ENCODE peak calls at places on chromosomes 16 and 17, in four cellular contexts. P, O, N and V are unnamed samples.

GRCh38 chr16:8962393-8963009 is 1.2 kb downstream of the USP7 start:
- DNase-seq in P (peak), O (no peak), N (no peak), V (no peak)

GRCh38 chr17:7862692-7863437 is 5.1 kb downstream of the CYB5D1 start:
- DNase-seq in P (no peak), O (no peak), N (peak), V (no peak)

GRCh38 chr16:4309102-4309832 is 6.6 kb upstream of the GLIS2 start:
- DNase-seq in P (no peak), O (no peak), N (no peak), V (no peak)

GRCh38 chr16:72234372-72234771 is 62.4 kb upstream of the PMFBP1 start:
- DNase-seq in P (no peak), O (no peak), N (no peak), V (no peak)

GRCh38 chr17:79631640-79632431 is 21.0 kb upstream of the RBFOX3 start:
- DNase-seq in P (peak), O (no peak), N (no peak), V (no peak)

GRCh38 chr16:68367034-68367433 is 56.2 kb downstream of the PRMT7 start:
- DNase-seq in P (no peak), O (no peak), N (peak), V (no peak)

GRCh38 chr17:32927201-32927723 is 691 bp upstream of the TMEM98 start:
- DNase-seq in P (no peak), O (peak), N (no peak), V (no peak)

GRCh38 chr16:80971814-80972213 is 34.9 kb downstream of the CMC2 start:
- DNase-seq in P (no peak), O (no peak), N (no peak), V (no peak)

GRCh38 chr17:13572581-13572980 is 29.1 kb downstream of the HS3ST3A1 start:
- DNase-seq in P (no peak), O (peak), N (peak), V (no peak)

GRCh38 chr16:2854700-2855309 is 3.2 kb downstream of the PRSS22 start:
- DNase-seq in P (no peak), O (no peak), N (no peak), V (no peak)

GRCh38 chr17:82424001-82424862 is 5.8 kb upstream of the OGFOD3 start:
- DNase-seq in P (no peak), O (no peak), N (peak), V (no peak)

GRCh38 chr17:49209061-49209571 is 1.3 kb downstream of the GNGT2 start:
- DNase-seq in P (no peak), O (no peak), N (no peak), V (no peak)

GRCh38 chr17:51711581-51711980 is 446.9 kb downstream of the CA10 start:
- DNase-seq in P (no peak), O (no peak), N (no peak), V (no peak)

GRCh38 chr17:27824745-27825144 is 24.4 kb upstream of the NOS2 start:
- DNase-seq in P (no peak), O (no peak), N (no peak), V (no peak)

GRCh38 chr16:8958344-8958808 is 5.3 kb downstream of the USP7 start:
- DNase-seq in P (peak), O (no peak), N (peak), V (no peak)

GRCh38 chr17:74427048-74427762 is 4.7 kb upstream of the GPRC5C start:
- DNase-seq in P (no peak), O (no peak), N (no peak), V (peak)

GRCh38 chr17:57714660-57715059 is 30.4 kb downstream of the CCDC182 start:
- DNase-seq in P (no peak), O (no peak), N (no peak), V (no peak)

GRCh38 chr16:72658888-72659717 is 388.8 kb downstream of the ZFHX3 start:
- DNase-seq in P (no peak), O (no peak), N (peak), V (no peak)

GRCh38 chr17:17774009-17774881 is 62.5 kb downstream of the SREBF1 start:
- DNase-seq in P (no peak), O (no peak), N (no peak), V (no peak)

GRCh38 chr16:62225675-62226074 is 189.4 kb upstream of the CDH8 start:
- DNase-seq in P (peak), O (no peak), N (no peak), V (peak)

GRCh38 chr16:75252946-75253911 is 1.8 kb upstream of the BCAR1 start:
- DNase-seq in P (peak), O (peak), N (peak), V (no peak)

GRCh38 chr17:56819431-56820145 is 14.1 kb downstream of the C17orf67 start:
- DNase-seq in P (no peak), O (no peak), N (peak), V (no peak)

GRCh38 chr17:46975287-46975686 is 3.8 kb downstream of the RPRML start:
- DNase-seq in P (no peak), O (no peak), N (no peak), V (no peak)

GRCh38 chr17:14513835-14514234 is 213.0 kb downstream of the HS3ST3B1 start:
- DNase-seq in P (no peak), O (no peak), N (no peak), V (no peak)

GRCh38 chr17:8014558-8014850 is 12.1 kb downstream of the GUCY2D start:
- DNase-seq in P (no peak), O (no peak), N (no peak), V (no peak)

GRCh38 chr16:5903153-5903552 is 805.6 kb upstream of the EEF2KMT start:
- DNase-seq in P (no peak), O (no peak), N (no peak), V (no peak)

GRCh38 chr16:74601131-74601871 is 5.6 kb downstream of the GLG1 start:
- DNase-seq in P (peak), O (no peak), N (no peak), V (no peak)

GRCh38 chr17:1725642-1726511 is 1.4 kb downstream of the WDR81 start:
- DNase-seq in P (no peak), O (no peak), N (no peak), V (no peak)
- H3K4me3 ChIP-seq in P (no peak), O (no peak), N (peak), V (no peak)

DNA sequence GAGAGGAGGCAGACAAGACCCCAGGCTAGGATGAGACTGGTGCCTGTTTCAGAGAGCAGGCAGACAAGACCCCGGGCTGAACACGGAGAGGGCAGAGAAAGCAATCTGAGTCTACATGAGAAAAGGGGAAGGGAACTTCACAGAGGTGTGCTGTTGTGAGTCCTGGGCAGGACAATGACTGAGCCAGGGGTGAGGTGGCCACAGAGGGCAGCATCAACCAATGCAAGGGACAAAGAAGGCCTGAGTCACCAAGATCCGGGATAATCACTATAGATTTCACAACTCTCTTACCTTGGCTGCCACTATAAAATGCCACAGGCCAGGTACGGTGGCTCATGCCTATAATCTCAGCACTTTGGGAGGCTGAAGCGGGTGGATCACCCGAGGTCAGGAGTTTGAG is 89.0 kb downstream of the SLC39A11 start:
- DNase-seq in P (no peak), O (no peak), N (no peak), V (no peak)
- H3K4me3 ChIP-seq in P (no peak), O (no peak), N (no peak), V (no peak)

DNA sequence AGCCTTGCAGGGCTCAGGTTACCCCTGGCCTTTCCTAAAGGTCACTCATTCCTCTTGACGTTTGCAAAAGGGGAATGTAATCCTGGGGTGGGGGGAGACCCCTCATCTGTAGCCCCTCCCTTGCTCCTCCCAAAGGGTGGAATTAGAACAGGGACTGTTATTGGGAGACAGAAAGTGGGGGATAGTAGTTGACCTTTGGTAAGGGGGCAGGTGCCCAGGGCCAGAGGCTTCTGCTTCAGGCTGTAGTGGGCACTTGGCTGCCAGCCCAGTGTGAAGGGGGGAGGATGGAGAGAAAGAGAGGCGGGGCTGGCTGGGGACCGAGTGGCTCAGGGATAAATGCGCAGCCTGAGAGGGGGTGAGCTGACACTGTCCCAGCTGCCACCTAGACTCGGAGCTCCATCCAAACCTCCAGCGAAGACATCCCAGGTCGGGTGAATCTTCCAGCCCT is at the start of gene ENO3:
- DNase-seq in P (no peak), O (no peak), N (no peak), V (no peak)
- H3K4me3 ChIP-seq in P (peak), O (peak), N (peak), V (peak)

GRCh38 chr16:10886739-10887269 is 9.8 kb downstream of the CIITA start:
- DNase-seq in P (peak), O (no peak), N (no peak), V (no peak)
- H3K4me3 ChIP-seq in P (no peak), O (no peak), N (no peak), V (no peak)